ENCODE peak calls at places on chromosome 21, in four cellular contexts. U is right atrium auricular region; O is M059J; T is activated CD4-positive, alpha-beta T cell treated with anti-CD3 and anti-CD28 coated beads, Interleukin-2, amount 10 ng/mL, durations not matched to agents 7 days and 5 days. J is an unnamed sample.

GRCh38 chr21:37675202-37675801 is 241.0 kb downstream of the KCNJ6 start:
- DNase-seq in U (peak), T (peak), O (peak), J (peak)

GRCh38 chr21:41923641-41924342 is 30.0 kb downstream of the C2CD2 start:
- DNase-seq in U (no peak), O (no peak), T (no peak), J (no peak)

GRCh38 chr21:35021546-35021945 is 27.6 kb downstream of the RUNX1 start:
- DNase-seq in O (no peak), U (no peak), T (no peak), J (no peak)

GRCh38 chr21:38806942-38807284 is 1.2 kb downstream of the ETS2 start:
- DNase-seq in T (no peak), O (peak), U (no peak), J (no peak)

GRCh38 chr21:29953690-29954089 is 13.9 kb upstream of the GRIK1 start:
- DNase-seq in O (no peak), U (no peak), T (no peak), J (no peak)

GRCh38 chr21:14545906-14546480 is at the start of gene SAMSN1:
- DNase-seq in T (peak), O (no peak), U (no peak), J (no peak)

GRCh38 chr21:43681650-43682049 is 22.3 kb downstream of the RRP1B start:
- DNase-seq in O (peak), U (no peak), T (no peak), J (no peak)

GRCh38 chr21:38266732-38267131 is 9.9 kb downstream of the KCNJ15 start:
- DNase-seq in O (peak), T (no peak), U (no peak), J (peak)

GRCh38 chr21:42066521-42066920 is 4.6 kb upstream of the UMODL1 start:
- DNase-seq in U (no peak), T (no peak), O (no peak), J (no peak)

GRCh38 chr21:45607021-45607921 is 36.3 kb upstream of the PCBP3 start:
- DNase-seq in O (peak), U (no peak), T (no peak), J (peak)

GRCh38 chr21:35159881-35160280 is 110.8 kb upstream of the RUNX1 start:
- DNase-seq in U (no peak), T (no peak), O (peak), J (peak)

GRCh38 chr21:14382486-14382834 is 486 bp downstream of the HSPA13 start:
- DNase-seq in T (peak), O (peak), U (no peak), J (no peak)

GRCh38 chr21:45306453-45306831 is 18.7 kb upstream of the POFUT2 start:
- DNase-seq in U (no peak), T (no peak), O (no peak), J (no peak)

GRCh38 chr21:32653326-32653901 is 41.2 kb upstream of the CFAP298 start:
- DNase-seq in T (peak), O (peak), U (no peak), J (peak)

GRCh38 chr21:44802396-44803153 is 955 bp upstream of the UBE2G2 start:
- DNase-seq in T (no peak), O (peak), U (no peak), J (no peak)

GRCh38 chr21:45264146-45264918 is 23.4 kb downstream of the POFUT2 start:
- DNase-seq in T (no peak), U (no peak), O (no peak), J (peak)

GRCh38 chr21:46347791-46348381 is 23.9 kb downstream of the PCNT start:
- DNase-seq in O (no peak), T (no peak), U (peak), J (peak)

GRCh38 chr21:46121286-46122221 is 23.6 kb downstream of the COL6A2 start:
- DNase-seq in O (no peak), T (no peak), U (no peak), J (no peak)

GRCh38 chr21:32226444-32226843 is 52.4 kb downstream of the MIS18A start:
- DNase-seq in U (no peak), O (no peak), T (no peak), J (no peak)

GRCh38 chr21:17925900-17926299 is 106.7 kb upstream of the C21orf91 start:
- DNase-seq in U (no peak), O (peak), T (no peak), J (no peak)

GRCh38 chr21:25428537-25428936 is 178.7 kb downstream of the MRPL39 start:
- DNase-seq in T (no peak), O (peak), U (no peak), J (peak)

GRCh38 chr21:14850394-14850793 is 214.4 kb downstream of the NRIP1 start:
- DNase-seq in O (no peak), T (no peak), U (no peak), J (no peak)

GRCh38 chr21:41827951-41828883 is 50.9 kb downstream of the PRDM15 start:
- DNase-seq in U (no peak), O (peak), T (no peak), J (no peak)

GRCh38 chr21:34822209-34822608 is 153.4 kb downstream of the CLIC6 start:
- DNase-seq in T (no peak), U (no peak), O (no peak), J (no peak)

GRCh38 chr21:21283810-21284209 is 285.6 kb downstream of the NCAM2 start:
- DNase-seq in O (no peak), T (no peak), U (no peak), J (no peak)

GRCh38 chr21:16908087-16908486 is 604.8 kb upstream of the CXADR start:
- DNase-seq in O (peak), T (no peak), U (no peak), J (no peak)

GRCh38 chr21:42220138-42220701 is 1.3 kb downstream of the ABCG1 start:
- DNase-seq in O (peak), U (peak), T (peak), J (peak)

GRCh38 chr21:35617491-35617890 is 442.8 kb downstream of the SETD4 start:
- DNase-seq in O (no peak), T (no peak), U (no peak), J (no peak)

GRCh38 chr21:43331962-43332458 is 94.9 kb downstream of the SIK1 start:
- DNase-seq in U (peak), O (peak), T (no peak), J (peak)

GRCh38 chr21:37575536-37576083 is 209.0 kb downstream of the DYRK1A start:
- DNase-seq in O (no peak), U (no peak), T (no peak), J (no peak)

GRCh38 chr21:23986987-23987386 is 1620.3 kb downstream of the MRPL39 start:
- DNase-seq in O (no peak), U (no peak), T (no peak), J (no peak)

GRCh38 chr21:33871171-33871570 is 44.4 kb downstream of the ATP5PO start:
- DNase-seq in U (no peak), T (no peak), O (no peak), J (no peak)